ENCODE peak calls at places on chromosomes 6 and 20, in four cellular contexts. D, O, F and U are unnamed samples.

GRCh38 chr20:7926767-7927166 is 13.5 kb downstream of the HAO1 start:
- DNase-seq in D (peak; percentile 44), O (no peak), F (peak; percentile 23), U (no peak)

GRCh38 chr20:4441191-4441590 is 280.5 kb upstream of the PRND start:
- DNase-seq in F (no peak), D (no peak), O (no peak), U (no peak)

GRCh38 chr6:112660626-112661025 is 313.5 kb downstream of the RFPL4B start:
- DNase-seq in F (no peak), D (no peak), O (no peak), U (no peak)

GRCh38 chr20:26163890-26164289 is 467.2 kb upstream of the ZNF337 start:
- DNase-seq in O (no peak), D (peak; percentile 5), F (no peak), U (no peak)

GRCh38 chr20:44851545-44851944 is 34.0 kb upstream of the YWHAB start:
- DNase-seq in D (no peak), O (no peak), F (no peak), U (no peak)

GRCh38 chr6:5592911-5593519 is 331.7 kb downstream of the FARS2 start:
- DNase-seq in D (no peak), O (peak; percentile 64), F (no peak), U (no peak)

GRCh38 chr6:129236110-129236509 is 353.2 kb downstream of the LAMA2 start:
- DNase-seq in D (no peak), F (no peak), O (no peak), U (no peak)

GRCh38 chr6:134029495-134030455 is 22.6 kb downstream of the SLC2A12 start:
- DNase-seq in O (peak; percentile 19), D (peak; percentile 78), F (no peak), U (no peak)

GRCh38 chr6:5094327-5094726 is 9.2 kb downstream of the PPP1R3G start:
- DNase-seq in D (no peak), O (no peak), F (no peak), U (no peak)

GRCh38 chr20:14916360-14916759 is 578.9 kb upstream of the FLRT3 start:
- DNase-seq in O (no peak), F (no peak), D (no peak), U (no peak)

GRCh38 chr20:1185781-1186334 is 1.1 kb upstream of the TMEM74B start:
- DNase-seq in D (peak; percentile 78), O (peak; percentile 71), F (peak; percentile 63), U (no peak)

GRCh38 chr20:25254986-25255680 is 7.2 kb downstream of the PYGB start:
- DNase-seq in F (no peak), D (no peak), O (no peak), U (no peak)

GRCh38 chr6:26157150-26157837 is 70.1 kb downstream of the HFE start:
- DNase-seq in F (no peak), D (no peak), O (peak; percentile 60), U (no peak)

GRCh38 chr6:43929511-43929910 is 159.5 kb downstream of the VEGFA start:
- DNase-seq in F (no peak), D (no peak), O (no peak), U (no peak)

GRCh38 chr6:64012351-64013060 is 376.9 kb downstream of the PHF3 start:
- DNase-seq in D (peak; percentile 43), O (no peak), F (peak; percentile 61), U (no peak)

GRCh38 chr6:109808837-109809236 is 117.7 kb downstream of the FIG4 start:
- DNase-seq in D (no peak), F (no peak), O (no peak), U (no peak)

GRCh38 chr6:140774080-140774505 is 1358.6 kb upstream of the GJE1 start:
- DNase-seq in F (no peak), O (no peak), D (no peak), U (peak; percentile 30)

GRCh38 chr6:9766240-9766915 is 648.5 kb downstream of the TFAP2A start:
- DNase-seq in D (peak; percentile 60), F (no peak), O (no peak), U (peak; percentile 12)

GRCh38 chr6:164690241-164690640 is 619.2 kb downstream of the C6orf118 start:
- DNase-seq in F (no peak), D (no peak), O (no peak), U (no peak)

GRCh38 chr20:50110141-50111047 is 2.6 kb downstream of the UBE2V1 start:
- DNase-seq in O (no peak), F (peak; percentile 45), D (peak; percentile 31), U (peak; percentile 52)

GRCh38 chr20:63293866-63294535 is 1.0 kb downstream of the COL20A1 start:
- DNase-seq in F (no peak), D (no peak), O (peak; percentile 40), U (no peak)

GRCh38 chr20:49989234-49990065 is 6.7 kb downstream of the SNAI1 start:
- DNase-seq in F (no peak), O (no peak), D (peak; percentile 41), U (no peak)

GRCh38 chr6:54206510-54206909 is 95.3 kb downstream of the MLIP start:
- DNase-seq in D (no peak), O (no peak), F (peak; percentile 9), U (no peak)

GRCh38 chr6:85360794-85361642 is 88.9 kb upstream of the NT5E start:
- DNase-seq in O (no peak), F (peak; percentile 43), D (peak; percentile 88), U (no peak)

GRCh38 chr6:81767163-81768000 is 14.9 kb upstream of the TENT5A start:
- DNase-seq in D (peak; percentile 38), O (no peak), F (peak; percentile 42), U (no peak)

GRCh38 chr6:108781419-108782110 is 66.7 kb upstream of the ARMC2 start:
- DNase-seq in F (no peak), D (no peak), O (no peak), U (no peak)

DNA sequence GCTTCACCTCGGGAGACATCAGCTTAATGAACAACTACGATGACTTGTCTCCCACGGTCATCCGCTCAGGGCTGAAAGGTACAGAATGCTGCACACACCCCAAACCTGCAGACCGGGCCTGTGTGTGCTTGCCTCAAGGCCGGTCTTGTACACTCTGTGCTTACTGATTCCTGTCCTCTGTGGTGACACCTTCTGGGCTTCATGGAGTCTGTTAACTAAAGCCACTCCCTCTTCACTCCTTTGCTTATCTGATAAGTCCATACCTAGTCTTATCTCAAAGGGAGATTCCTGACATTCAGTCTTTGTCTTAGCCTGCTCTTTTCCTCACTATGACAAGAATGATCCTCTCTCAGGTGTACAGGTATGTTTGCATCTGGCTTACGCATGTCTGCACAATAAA is 107.7 kb upstream of the TMEM181 start:
- DNase-seq in D (no peak), F (no peak), O (no peak), U (no peak)
- TF ChIP-seq POLR2AphosphoS2 in D (no peak), F (no peak), O (no peak), U (no peak)

GRCh38 chr20:46683939-46684750 is 5.1 kb downstream of the TP53RK start:
- DNase-seq in F (no peak), O (peak; percentile 73), D (no peak), U (no peak)
- TF ChIP-seq POLR2AphosphoS2 in F (no peak), O (peak; percentile 93), D (no peak), U (no peak)

GRCh38 chr6:76347539-76347938 is 275.1 kb upstream of the IMPG1 start:
- DNase-seq in O (no peak), F (no peak), D (no peak), U (no peak)
- TF ChIP-seq POLR2AphosphoS2 in O (no peak), F (no peak), D (no peak), U (no peak)

DNA sequence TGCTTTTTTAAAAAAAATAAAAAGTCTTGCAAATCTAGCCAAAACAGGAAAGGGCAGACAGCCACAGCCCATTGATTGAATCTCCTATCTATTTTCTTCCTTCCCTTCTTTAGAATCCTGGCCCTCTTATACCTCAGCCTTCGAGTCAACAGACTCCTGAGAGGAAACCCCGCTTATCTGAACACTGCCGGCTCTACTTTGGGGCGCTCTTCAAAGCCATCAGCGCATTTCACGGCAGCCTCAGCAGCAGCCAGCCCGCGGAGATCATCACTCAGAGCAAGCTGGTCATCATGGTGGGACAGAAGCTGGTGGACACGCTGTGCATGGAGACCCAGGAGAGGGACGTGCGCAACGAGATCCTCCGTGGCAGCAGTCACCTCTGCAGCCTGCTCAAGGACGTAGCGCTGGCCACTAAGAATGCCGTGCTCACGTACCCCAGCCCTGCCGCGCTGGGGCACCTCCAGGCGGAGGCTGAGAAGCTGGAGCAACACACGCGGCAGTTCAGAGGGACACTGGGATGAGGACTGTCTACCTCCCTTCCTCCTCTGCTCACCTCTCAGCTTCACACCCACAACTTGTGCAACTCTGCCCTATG is 10.1 kb upstream of the RTF2 start:
- DNase-seq in D (no peak), F (no peak), O (peak; percentile 13), U (no peak)
- TF ChIP-seq POLR2AphosphoS2 in D (no peak), F (no peak), O (no peak), U (no peak)

GRCh38 chr6:33441457-33441856 is 12.9 kb upstream of the ZBTB9 start:
- DNase-seq in O (no peak), D (no peak), F (no peak), U (no peak)

GRCh38 chr6:33442283-33442682 is 12.1 kb upstream of the ZBTB9 start:
- DNase-seq in D (no peak), O (no peak), F (no peak), U (no peak)

GRCh38 chr6:33443619-33444504 is 10.5 kb upstream of the ZBTB9 start:
- DNase-seq in D (no peak), O (no peak), F (no peak), U (no peak)

GRCh38 chr6:33445020-33445676 is 9.2 kb upstream of the ZBTB9 start:
- DNase-seq in F (no peak), O (no peak), D (no peak), U (no peak)

DNA sequence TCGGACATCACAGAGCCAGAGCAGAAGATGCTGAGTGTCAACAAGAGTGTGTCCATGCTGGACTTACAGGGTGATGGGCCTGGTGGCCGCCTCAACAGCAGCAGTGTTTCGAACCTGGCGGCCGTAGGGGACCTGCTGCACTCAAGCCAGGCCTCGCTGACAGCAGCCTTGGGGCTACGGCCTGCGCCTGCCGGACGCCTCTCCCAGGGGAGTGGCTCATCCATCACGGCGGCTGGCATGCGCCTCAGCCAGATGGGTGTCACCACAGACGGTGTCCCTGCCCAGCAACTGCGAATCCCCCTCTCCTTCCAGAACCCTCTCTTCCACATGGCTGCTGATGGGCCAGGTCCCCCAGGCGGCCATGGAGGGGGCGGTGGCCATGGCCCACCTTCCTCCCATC is 11.4 kb upstream of the ZBTB9 start:
- DNase-seq in O (no peak), D (no peak), F (no peak), U (no peak)
- TF ChIP-seq POLR2AphosphoS2 in O (no peak), D (no peak), F (no peak), U (no peak)

GRCh38 chr20:39480644-39481043 is 518.5 kb downstream of the DHX35 start:
- DNase-seq in D (no peak), O (no peak), F (no peak), U (no peak)
- TF ChIP-seq POLR2AphosphoS2 in D (no peak), O (no peak), F (no peak), U (no peak)

DNA sequence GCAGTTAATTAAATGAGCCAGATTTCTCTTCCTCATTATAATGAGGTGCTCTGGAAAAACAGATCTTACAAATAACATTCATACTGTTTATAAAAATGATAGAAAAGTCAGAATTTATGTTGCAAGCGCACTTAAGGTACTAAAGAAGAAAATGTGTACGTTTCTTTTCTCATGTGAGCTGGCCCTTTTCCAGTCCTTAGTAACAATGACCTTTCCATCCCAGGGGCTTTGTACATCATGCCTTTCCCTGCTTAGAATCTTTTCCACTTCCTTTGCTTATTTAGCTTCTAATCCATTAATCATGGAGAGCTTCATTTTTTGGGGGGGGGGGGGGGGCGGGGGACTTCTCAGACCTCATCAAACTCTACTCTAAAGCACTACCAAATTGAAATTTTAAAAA is 4.8 kb downstream of the FBXO5 start:
- DNase-seq in D (no peak), F (no peak), O (no peak), U (no peak)
- TF ChIP-seq POLR2AphosphoS2 in D (no peak), F (no peak), O (no peak), U (no peak)

GRCh38 chr6:17466707-17467106 is 73.3 kb downstream of the CAP2 start:
- DNase-seq in D (peak; percentile 20), F (peak; percentile 16), O (no peak), U (no peak)
- TF ChIP-seq POLR2AphosphoS2 in D (no peak), F (no peak), O (no peak), U (no peak)